ENCODE peak calls at places on chromosomes 16 and 17, in seven cellular contexts. One of them, this sample, is unnamed.
A peak's percentile ranks its signal among the peaks of the same experiment; 100 is the strongest.

GRCh38 chr17:80656590-80656989 is 112.0 kb downstream of the RPTOR start:
- DNase-seq in tibial nerve: no peak
- DNase-seq in upper lobe of left lung: no peak
- DNase-seq in A549: no peak
- DNase-seq in sigmoid colon: no peak
- DNase-seq in H1: no peak
- DNase-seq in K562: no peak
- DNase-seq in this sample: no peak

GRCh38 chr16:49468611-49469322 is 95.2 kb downstream of the C16orf78 start:
- DNase-seq in tibial nerve: no peak
- DNase-seq in upper lobe of left lung: peak; percentile 10
- DNase-seq in A549: no peak
- DNase-seq in sigmoid colon: peak; percentile 21
- DNase-seq in H1: peak; percentile 35
- DNase-seq in K562: no peak
- DNase-seq in this sample: no peak

GRCh38 chr16:27284865-27285675 is 16.5 kb upstream of the NSMCE1 start:
- DNase-seq in tibial nerve: no peak
- DNase-seq in upper lobe of left lung: no peak
- DNase-seq in A549: no peak
- DNase-seq in sigmoid colon: no peak
- DNase-seq in H1: peak; percentile 20
- DNase-seq in K562: no peak
- DNase-seq in this sample: no peak

GRCh38 chr17:49393491-49394255 is 21.0 kb downstream of the PHB1 start:
- DNase-seq in tibial nerve: no peak
- DNase-seq in upper lobe of left lung: no peak
- DNase-seq in A549: no peak
- DNase-seq in sigmoid colon: no peak
- DNase-seq in H1: no peak
- DNase-seq in K562: no peak
- DNase-seq in this sample: no peak

GRCh38 chr16:1290860-1291575 is 18.4 kb upstream of the UBE2I start:
- DNase-seq in tibial nerve: no peak
- DNase-seq in upper lobe of left lung: no peak
- DNase-seq in A549: no peak
- DNase-seq in sigmoid colon: no peak
- DNase-seq in H1: no peak
- DNase-seq in K562: no peak
- DNase-seq in this sample: no peak

GRCh38 chr16:1398826-1399581 is 15.5 kb downstream of the UNKL start:
- DNase-seq in tibial nerve: no peak
- DNase-seq in upper lobe of left lung: no peak
- DNase-seq in A549: no peak
- DNase-seq in sigmoid colon: no peak
- DNase-seq in H1: no peak
- DNase-seq in K562: no peak
- DNase-seq in this sample: no peak

GRCh38 chr16:7350801-7351200 is 18.2 kb downstream of the RBFOX1 start:
- DNase-seq in tibial nerve: no peak
- DNase-seq in upper lobe of left lung: no peak
- DNase-seq in A549: no peak
- DNase-seq in sigmoid colon: no peak
- DNase-seq in H1: no peak
- DNase-seq in K562: no peak
- DNase-seq in this sample: no peak

GRCh38 chr17:66397486-66397885 is 95.1 kb downstream of the PRKCA start:
- DNase-seq in tibial nerve: no peak
- DNase-seq in upper lobe of left lung: no peak
- DNase-seq in A549: no peak
- DNase-seq in sigmoid colon: no peak
- DNase-seq in H1: no peak
- DNase-seq in K562: no peak
- DNase-seq in this sample: no peak

GRCh38 chr16:22235839-22236745 is 30.0 kb downstream of the EEF2K start:
- DNase-seq in tibial nerve: peak; percentile 78
- DNase-seq in upper lobe of left lung: peak; percentile 44
- DNase-seq in A549: no peak
- DNase-seq in sigmoid colon: no peak
- DNase-seq in H1: no peak
- DNase-seq in K562: no peak
- DNase-seq in this sample: no peak

GRCh38 chr16:87465306-87465705 is 27.5 kb downstream of the ZCCHC14 start:
- DNase-seq in tibial nerve: peak; percentile 87
- DNase-seq in upper lobe of left lung: peak; percentile 95
- DNase-seq in A549: no peak
- DNase-seq in sigmoid colon: peak; percentile 96
- DNase-seq in H1: no peak
- DNase-seq in K562: peak; percentile 71
- DNase-seq in this sample: peak; percentile 73

GRCh38 chr16:87466975-87467501 is 25.8 kb downstream of the ZCCHC14 start:
- DNase-seq in tibial nerve: no peak
- DNase-seq in upper lobe of left lung: no peak
- DNase-seq in A549: no peak
- DNase-seq in sigmoid colon: no peak
- DNase-seq in H1: no peak
- DNase-seq in K562: no peak
- DNase-seq in this sample: no peak

GRCh38 chr16:87461466-87461975 is 31.3 kb downstream of the ZCCHC14 start:
- DNase-seq in tibial nerve: peak; percentile 28
- DNase-seq in upper lobe of left lung: peak; percentile 97
- DNase-seq in A549: peak; percentile 94
- DNase-seq in sigmoid colon: peak; percentile 81
- DNase-seq in H1: peak; percentile 87
- DNase-seq in K562: peak; percentile 90
- DNase-seq in this sample: no peak

GRCh38 chr16:87463722-87464690 is 28.8 kb downstream of the ZCCHC14 start:
- DNase-seq in tibial nerve: peak; percentile 44
- DNase-seq in upper lobe of left lung: peak; percentile 70
- DNase-seq in A549: no peak
- DNase-seq in sigmoid colon: no peak
- DNase-seq in H1: no peak
- DNase-seq in K562: peak; percentile 42
- DNase-seq in this sample: peak; percentile 42

DNA sequence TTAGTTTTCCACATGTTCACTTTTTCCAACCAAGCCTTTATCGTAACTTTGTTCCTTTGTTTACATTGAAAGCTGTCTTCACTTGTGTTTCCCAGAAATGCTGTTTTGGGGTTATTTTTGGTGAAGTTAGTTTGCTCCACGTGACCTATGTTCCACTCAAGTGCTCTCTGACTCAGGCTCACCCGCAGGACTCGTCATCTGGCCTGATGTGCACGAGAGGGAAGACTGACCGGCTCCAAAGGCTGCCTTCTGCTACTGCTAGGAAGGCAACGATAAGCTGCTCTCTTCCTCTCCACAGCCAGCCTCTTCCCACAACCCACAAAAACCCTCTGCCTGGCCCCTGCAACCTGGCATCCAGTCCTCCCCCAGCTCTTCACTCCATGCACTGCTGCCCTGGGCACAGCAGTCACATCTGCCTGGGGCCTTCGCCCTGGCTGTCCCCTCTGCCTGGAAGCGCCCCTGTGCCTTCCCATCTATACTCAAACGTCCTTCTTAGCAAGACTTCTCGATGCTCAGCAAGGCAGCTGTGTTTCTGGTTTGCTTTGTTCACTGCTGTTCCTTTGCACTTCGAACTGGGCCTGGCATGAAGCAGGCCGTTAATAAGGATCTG is 28.0 kb downstream of the ZCCHC14 start:
- DNase-seq in tibial nerve: peak; percentile 81
- DNase-seq in upper lobe of left lung: peak; percentile 87
- DNase-seq in A549: no peak
- DNase-seq in sigmoid colon: peak; percentile 94
- DNase-seq in H1: no peak
- DNase-seq in K562: peak; percentile 69
- DNase-seq in this sample: peak; percentile 77
- TF ChIP-seq POLR2A in tibial nerve: no peak
- TF ChIP-seq POLR2A in upper lobe of left lung: no peak
- TF ChIP-seq POLR2A in A549: no peak
- TF ChIP-seq POLR2A in sigmoid colon: no peak
- TF ChIP-seq POLR2A in H1: no peak
- TF ChIP-seq POLR2A in K562: no peak
- TF ChIP-seq POLR2A in this sample: peak; percentile 20

GRCh38 chr17:38606646-38607611 is 1.2 kb upstream of the SRCIN1 start:
- DNase-seq in tibial nerve: no peak
- DNase-seq in upper lobe of left lung: no peak
- DNase-seq in A549: no peak
- DNase-seq in sigmoid colon: peak; percentile 88
- DNase-seq in H1: no peak
- DNase-seq in K562: no peak
- DNase-seq in this sample: no peak
- TF ChIP-seq EP300 in tibial nerve: no peak
- TF ChIP-seq EP300 in upper lobe of left lung: no peak
- TF ChIP-seq EP300 in A549: no peak
- TF ChIP-seq EP300 in sigmoid colon: no peak
- TF ChIP-seq EP300 in H1: no peak
- TF ChIP-seq EP300 in K562: no peak
- TF ChIP-seq EP300 in this sample: no peak

DNA sequence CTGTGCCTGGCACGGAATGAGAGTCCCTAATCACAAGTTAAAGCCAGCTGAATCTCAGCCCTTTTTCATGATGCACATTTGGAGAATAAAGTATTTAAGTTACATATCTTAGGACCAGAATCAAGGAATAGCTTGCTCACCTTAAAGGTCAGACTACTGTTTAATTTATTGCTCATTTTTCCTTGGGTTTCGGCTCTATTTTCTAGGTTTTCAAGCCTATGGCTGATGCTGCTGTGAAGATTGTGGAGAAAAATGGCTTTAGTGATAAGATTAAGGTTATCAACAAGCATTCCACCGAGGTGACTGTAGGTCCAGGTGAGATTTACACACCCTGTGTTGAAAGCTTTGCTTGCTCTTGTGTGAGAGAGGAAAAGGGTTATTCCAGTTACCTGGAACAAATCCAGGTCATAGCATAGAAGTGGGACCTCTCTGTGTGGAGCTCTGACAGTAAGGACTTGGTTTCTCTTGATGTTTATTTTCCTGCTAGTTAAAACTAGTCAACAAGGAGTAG is 18.1 kb downstream of the PRMT7 start:
- DNase-seq in tibial nerve: no peak
- DNase-seq in upper lobe of left lung: no peak
- DNase-seq in A549: no peak
- DNase-seq in sigmoid colon: no peak
- DNase-seq in H1: no peak
- DNase-seq in K562: no peak
- DNase-seq in this sample: no peak
- TF ChIP-seq CTCF in tibial nerve: no peak
- TF ChIP-seq CTCF in upper lobe of left lung: no peak
- TF ChIP-seq CTCF in A549: no peak
- TF ChIP-seq CTCF in sigmoid colon: no peak
- TF ChIP-seq CTCF in H1: no peak
- TF ChIP-seq CTCF in K562: no peak
- TF ChIP-seq CTCF in this sample: no peak

GRCh38 chr16:57300387-57301125 is 16.1 kb upstream of the PLLP start:
- DNase-seq in tibial nerve: peak; percentile 100
- DNase-seq in upper lobe of left lung: peak; percentile 100
- DNase-seq in A549: peak; percentile 93
- DNase-seq in sigmoid colon: peak; percentile 100
- DNase-seq in H1: peak; percentile 100
- DNase-seq in K562: peak; percentile 96
- DNase-seq in this sample: peak; percentile 99
- TF ChIP-seq POLR2A in tibial nerve: peak; percentile 25
- TF ChIP-seq POLR2A in upper lobe of left lung: no peak
- TF ChIP-seq POLR2A in A549: no peak
- TF ChIP-seq POLR2A in sigmoid colon: no peak
- TF ChIP-seq POLR2A in H1: no peak
- TF ChIP-seq POLR2A in K562: no peak
- TF ChIP-seq POLR2A in this sample: no peak